ENCODE peak calls at places on chromosomes 5 and 9, in nine cellular contexts. S is skeletal muscle cell; Y is endothelial cell of umbilical vein; T is stimulated activated CD8-positive, alpha-beta memory T cell treated with anti-CD3 and anti-CD28 coated beads, Interleukin-4, amount 100 ng/mL, for 48 hours; K is CD8-positive, alpha-beta T cell; G is effector memory CD4-positive, alpha-beta T cell; O is tibial nerve; L is HTR-8/SVneo; D is GM04504. F is an unnamed sample.

GRCh38 chr9:110156902-110157301 is 51.1 kb downstream of the C9orf152 start:
- DNase-seq in D (peak), S (no peak), G (no peak), Y (no peak), T (no peak), K (no peak), O (no peak), L (no peak), F (peak)

GRCh38 chr5:40308867-40309266 is 370.8 kb upstream of the PTGER4 start:
- DNase-seq in T (no peak), L (no peak), O (no peak), G (no peak), K (no peak), D (no peak), Y (no peak), S (no peak), F (no peak)

GRCh38 chr5:78879541-78879940 is 105.6 kb downstream of the ARSB start:
- DNase-seq in L (no peak), K (no peak), D (no peak), T (no peak), S (no peak), G (no peak), O (no peak), Y (no peak), F (no peak)

GRCh38 chr5:92505925-92506324 is 1075.1 kb downstream of the NR2F1-AS1 start:
- DNase-seq in L (no peak), T (no peak), G (no peak), S (no peak), O (no peak), K (no peak), D (no peak), Y (peak), F (no peak)

GRCh38 chr5:10279328-10279727 is 28.4 kb downstream of the CMBL start:
- DNase-seq in O (no peak), D (no peak), Y (no peak), L (no peak), K (no peak), G (no peak), T (no peak), S (no peak), F (no peak)

GRCh38 chr9:126558051-126558665 is 55.6 kb upstream of the LMX1B start:
- DNase-seq in D (no peak), K (peak), Y (peak), O (peak), S (no peak), G (peak), L (peak), T (peak), F (peak)

GRCh38 chr5:72063219-72063819 is 44.0 kb upstream of the MAP1B start:
- DNase-seq in T (peak), S (no peak), D (no peak), Y (peak), G (no peak), K (no peak), L (peak), O (no peak), F (no peak)

GRCh38 chr9:35859310-35859994 is 10.7 kb downstream of the OR13J1 start:
- DNase-seq in G (no peak), D (no peak), Y (no peak), K (no peak), T (peak), L (no peak), O (no peak), S (no peak), F (peak)

GRCh38 chr5:90437663-90438062 is 28.1 kb upstream of the CETN3 start:
- DNase-seq in Y (peak), T (no peak), D (no peak), G (no peak), S (no peak), O (no peak), K (no peak), L (no peak), F (no peak)

GRCh38 chr5:3594514-3595101 is 1.0 kb upstream of the IRX1 start:
- DNase-seq in Y (no peak), L (no peak), D (no peak), G (no peak), O (no peak), S (no peak), T (no peak), K (no peak), F (no peak)

GRCh38 chr5:73363911-73364730 is 84.5 kb downstream of the FOXD1 start:
- DNase-seq in L (no peak), G (no peak), S (peak), Y (no peak), T (no peak), O (no peak), K (no peak), D (peak), F (no peak)

GRCh38 chr5:170306381-170306790 is 8.8 kb upstream of the LCP2 start:
- DNase-seq in K (no peak), T (peak), O (peak), G (no peak), L (no peak), S (peak), Y (no peak), D (peak), F (no peak)

GRCh38 chr9:70484232-70485130 is 70.0 kb upstream of the KLF9 start:
- DNase-seq in T (no peak), O (no peak), K (no peak), L (peak), G (peak), D (peak), Y (peak), S (no peak), F (peak)

GRCh38 chr9:133127340-133127981 is 6.4 kb upstream of the RALGDS start:
- DNase-seq in S (no peak), T (peak), G (peak), D (no peak), Y (no peak), L (no peak), K (no peak), O (no peak), F (no peak)

GRCh38 chr5:43704243-43704642 is 101.3 kb downstream of the NNT start:
- DNase-seq in K (no peak), G (no peak), O (no peak), T (no peak), D (no peak), L (no peak), S (no peak), Y (no peak), F (no peak)

GRCh38 chr5:168260353-168261211 is 30.9 kb upstream of the WWC1 start:
- DNase-seq in O (no peak), G (no peak), L (no peak), D (no peak), Y (no peak), K (no peak), S (no peak), T (no peak), F (no peak)

GRCh38 chr9:71177901-71178300 is 56.5 kb upstream of the TRPM3 start:
- DNase-seq in O (no peak), L (no peak), S (no peak), T (no peak), Y (no peak), G (no peak), K (no peak), D (no peak), F (no peak)

GRCh38 chr5:3320317-3320865 is 275.2 kb upstream of the IRX1 start:
- DNase-seq in L (no peak), S (no peak), Y (no peak), O (no peak), T (no peak), G (no peak), D (no peak), K (no peak), F (no peak)

GRCh38 chr5:145841299-145841698 is 6.2 kb upstream of the PRELID2 start:
- DNase-seq in O (no peak), S (no peak), T (no peak), K (no peak), D (no peak), L (no peak), G (no peak), Y (no peak), F (no peak)

GRCh38 chr5:126769703-126770102 is 7.2 kb upstream of the LMNB1 start:
- DNase-seq in G (no peak), S (no peak), O (no peak), T (peak), Y (no peak), K (no peak), L (no peak), D (no peak), F (no peak)

GRCh38 chr9:126523621-126524111 is 90.1 kb upstream of the LMX1B start:
- DNase-seq in T (peak), Y (no peak), D (no peak), K (no peak), O (no peak), S (no peak), G (no peak), L (no peak), F (no peak)

GRCh38 chr5:151670953-151671636 is 15.6 kb downstream of the SPARC start:
- DNase-seq in L (no peak), G (no peak), D (no peak), Y (peak), S (no peak), K (no peak), O (no peak), T (no peak), F (no peak)

GRCh38 chr5:65366655-65367054 is 115.1 kb downstream of the ADAMTS6 start:
- DNase-seq in S (no peak), Y (no peak), O (no peak), L (no peak), K (no peak), T (no peak), G (no peak), D (no peak), F (no peak)

F was measured in naive B cell.